ENCODE peak calls at places on chromosomes 7 and 10, in nine cellular contexts. U is stimulated activated CD4-positive, alpha-beta T cell treated with anti-CD3 and anti-CD28 coated beads, Interleukin-2, amount 100 ng/mL, for 48 hours; V is epithelial cell of proximal tubule; A is germinal center; R is head of caudate nucleus; L is T follicular helper cell; I is cardiac fibroblast; G is GM23248; J is activated CD4-positive, alpha-beta T cell treated with anti-CD3 and anti-CD28 coated beads for 36 hours. T is an unnamed sample.

GRCh38 chr7:66604198-66604597 is 24.5 kb upstream of the KCTD7 start:
- DNase-seq in U (no peak), V (no peak), A (no peak), R (no peak), L (no peak), I (no peak), G (no peak), J (no peak), T (no peak)

GRCh38 chr10:71234017-71234894 is 21.9 kb downstream of the UNC5B start:
- DNase-seq in U (no peak), V (no peak), A (no peak), R (no peak), L (no peak), I (no peak), G (no peak), J (no peak), T (no peak)

GRCh38 chr7:91551377-91552175 is 287.3 kb downstream of the FZD1 start:
- DNase-seq in U (no peak), V (no peak), A (no peak), R (no peak), L (no peak), I (no peak), G (peak), J (no peak), T (no peak)

GRCh38 chr10:49288341-49289065 is 10.5 kb upstream of the C10orf71 start:
- DNase-seq in U (no peak), V (no peak), A (no peak), R (no peak), L (no peak), I (no peak), G (no peak), J (no peak), T (no peak)

GRCh38 chr7:16409777-16410176 is 11.6 kb downstream of the CRPPA start:
- DNase-seq in U (no peak), V (no peak), A (no peak), R (no peak), L (no peak), I (no peak), G (no peak), J (no peak), T (no peak)

GRCh38 chr7:157347217-157347904 is 10.6 kb downstream of the DNAJB6 start:
- DNase-seq in U (no peak), V (peak), A (no peak), R (no peak), L (no peak), I (peak), G (peak), J (peak), T (peak)

GRCh38 chr7:127447326-127447945 is 54.9 kb upstream of the ZNF800 start:
- DNase-seq in U (peak), V (peak), A (peak), R (no peak), L (no peak), I (peak), G (peak), J (peak), T (no peak)

GRCh38 chr10:311901-312665 is 176.8 kb downstream of the ZMYND11 start:
- DNase-seq in U (no peak), V (no peak), A (peak), R (no peak), L (no peak), I (no peak), G (no peak), J (no peak), T (no peak)

GRCh38 chr10:101062231-101063161 is 707 bp downstream of the KAZALD1 start:
- DNase-seq in U (peak), V (no peak), A (peak), R (no peak), L (no peak), I (peak), G (peak), J (peak), T (no peak)

GRCh38 chr7:105618016-105618296 is 36.7 kb upstream of the EFCAB10 start:
- DNase-seq in U (no peak), V (no peak), A (no peak), R (no peak), L (no peak), I (no peak), G (no peak), J (no peak), T (no peak)

GRCh38 chr7:156017431-156017830 is 205.2 kb upstream of the SHH start:
- DNase-seq in U (no peak), V (no peak), A (no peak), R (no peak), L (no peak), I (no peak), G (no peak), J (no peak), T (no peak)

GRCh38 chr7:107370816-107371215 is 99.0 kb upstream of the GPR22 start:
- DNase-seq in U (no peak), V (no peak), A (no peak), R (no peak), L (no peak), I (no peak), G (no peak), J (no peak), T (no peak)

GRCh38 chr10:44357141-44357540 is 27.8 kb downstream of the CXCL12 start:
- DNase-seq in U (no peak), V (no peak), A (no peak), R (no peak), L (no peak), I (no peak), G (no peak), J (no peak), T (no peak)

GRCh38 chr7:7790041-7790751 is 71.8 kb upstream of the RPA3 start:
- DNase-seq in U (no peak), V (peak), A (no peak), R (no peak), L (no peak), I (no peak), G (no peak), J (no peak), T (no peak)

GRCh38 chr7:146768941-146769340 is 652.3 kb downstream of the CNTNAP2 start:
- DNase-seq in U (no peak), V (no peak), A (no peak), R (no peak), L (no peak), I (no peak), G (no peak), J (no peak), T (no peak)